ENCODE peak calls at places on chromosomes 12 and 14, in eight cellular contexts. X is neural progenitor cell, J is mammary epithelial cell, S is mesenchymal stem cell, K is MM.1S, C is GM23248, Q is K562, N is IMR-90. W is an unnamed sample. For H3K4me1, the result is how much of the 10 kb centered on the place peaks cover.

GRCh38 chr12:102833687-102834435 is 83.2 kb downstream of the PAH start:
- DNase-seq in X (peak), N (no peak), Q (no peak), K (peak), S (no peak), J (no peak), C (peak), W (no peak)

GRCh38 chr12:1702708-1703107 is 11.8 kb downstream of the ADIPOR2 start:
- DNase-seq in Q (no peak), S (peak), J (no peak), K (no peak), X (no peak), C (peak), N (peak), W (no peak)

GRCh38 chr12:110600254-110600653 is 13.7 kb upstream of the TCTN1 start:
- DNase-seq in C (peak), K (peak), S (peak), Q (no peak), J (peak), X (no peak), N (peak), W (peak)

GRCh38 chr12:4286228-4286627 is 12.7 kb downstream of the CCND2 start:
- DNase-seq in S (no peak), X (no peak), Q (no peak), N (no peak), C (no peak), K (no peak), J (no peak), W (no peak)

GRCh38 chr14:74510955-74511354 is 17.4 kb downstream of the ISCA2 start:
- DNase-seq in Q (no peak), X (no peak), K (no peak), J (peak), N (peak), S (peak), C (peak), W (peak)

GRCh38 chr12:49093746-49094103 is 876 bp downstream of the DHH start:
- DNase-seq in C (no peak), N (no peak), X (peak), S (no peak), J (no peak), K (no peak), Q (no peak), W (no peak)

GRCh38 chr14:49992901-49993335 is 100.0 kb downstream of the ARF6 start:
- DNase-seq in K (no peak), N (peak), X (no peak), C (peak), S (peak), Q (no peak), J (no peak), W (peak)

GRCh38 chr12:57815177-57816000 is 3.1 kb downstream of the AVIL start:
- DNase-seq in J (no peak), K (no peak), Q (no peak), C (no peak), S (no peak), N (no peak), X (peak), W (no peak)

GRCh38 chr12:85951823-85952222 is 77.7 kb downstream of the NTS start:
- DNase-seq in Q (no peak), S (peak), X (no peak), J (peak), K (peak), C (peak), N (peak), W (peak)

GRCh38 chr14:103569436-103569835 is 6.7 kb downstream of the COA8 start:
- DNase-seq in C (no peak), K (no peak), X (no peak), Q (no peak), J (no peak), N (no peak), S (no peak), W (no peak)

DNA sequence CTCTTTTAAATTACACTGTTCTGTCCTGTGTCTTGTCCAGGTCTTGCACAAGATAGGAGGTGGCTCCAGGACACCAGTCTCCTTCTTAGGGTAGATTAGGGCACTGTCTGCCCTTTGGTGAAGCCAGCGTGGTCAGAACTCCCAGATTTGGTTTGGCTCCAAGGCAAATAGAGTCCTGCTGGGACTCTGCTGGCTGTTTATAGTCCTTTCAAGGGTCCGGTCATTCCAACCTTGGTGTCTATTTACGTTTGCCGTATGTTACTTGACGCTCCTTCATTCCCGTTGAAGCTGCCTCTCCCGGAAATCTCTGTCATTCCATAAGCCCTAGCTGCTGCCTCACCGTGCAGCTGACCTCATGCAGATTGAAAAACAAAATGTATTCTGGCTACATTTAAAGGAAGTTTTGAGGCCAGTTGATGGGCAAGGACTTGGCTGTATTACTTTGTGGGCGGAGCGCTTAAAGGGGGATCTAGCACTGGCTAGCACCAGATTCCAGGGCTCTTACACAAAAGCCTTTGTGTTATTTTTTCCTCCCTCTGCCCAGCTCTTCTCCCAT is 180.6 kb downstream of the AKAP6 start:
- DNase-seq in J (peak), K (no peak), N (peak), X (peak), Q (no peak), S (peak), C (peak), W (peak)
- H3K4me3 ChIP-seq in J (no peak), K (no peak), N (no peak), X (no peak), Q (no peak), S (no peak), C (peak), W (no peak)

GRCh38 chr12:123532021-123532420 is 1.5 kb downstream of the RILPL1 start:
- DNase-seq in K (peak), S (peak), J (peak), N (peak), C (peak), Q (no peak), X (no peak), W (peak)
- H3K9ac ChIP-seq in K (no peak), S (peak), J (no peak), N (peak), C (peak), Q (peak), X (no peak), W (peak)

GRCh38 chr12:122005252-122005651 is 16.4 kb upstream of the BCL7A start:
- DNase-seq in J (no peak), S (no peak), X (no peak), K (no peak), Q (no peak), N (no peak), C (no peak), W (no peak)
- H3K4me1 ChIP-seq in J (under half), S (under half), X (under half), K (under half), Q (under half), N (under half), C (under half), W (under half)

GRCh38 chr12:132925597-132926416 is 30.3 kb downstream of the ZNF605 start:
- DNase-seq in X (no peak), Q (no peak), K (no peak), C (no peak), S (peak), N (no peak), J (peak), W (no peak)
- H3K4me3 ChIP-seq in X (peak), Q (no peak), K (no peak), C (no peak), S (peak), N (no peak), J (no peak), W (no peak)

GRCh38 chr14:71712478-71712877 is 219.8 kb upstream of the RGS6 start:
- DNase-seq in C (no peak), N (no peak), J (no peak), Q (no peak), S (no peak), X (no peak), K (no peak), W (no peak)
- H3K9ac ChIP-seq in C (peak), N (no peak), J (no peak), Q (no peak), S (no peak), X (no peak), K (no peak), W (peak)

W was measured in astrocyte.